ENCODE peak calls at places on chromosome 11, in eight cellular contexts. One of them, this sample, is unnamed.
A peak's percentile ranks its signal among the peaks of the same experiment; 100 is the strongest.

GRCh38 chr11:82895437-82896091 is 4.7 kb downstream of the PRCP start:
- DNase-seq in PC-3: no peak
- DNase-seq in fibroblast of mammary gland: no peak
- DNase-seq in choroid plexus epithelial cell: no peak
- DNase-seq in gastrocnemius medialis: no peak
- DNase-seq in CD4-positive, alpha-beta T cell: no peak
- DNase-seq in spleen: no peak
- DNase-seq in MM.1S: no peak
- DNase-seq in this sample: no peak

GRCh38 chr11:66727883-66728759 is 895 bp downstream of the SPTBN2 start:
- DNase-seq in choroid plexus epithelial cell: no peak
- DNase-seq in fibroblast of mammary gland: no peak
- DNase-seq in gastrocnemius medialis: no peak
- DNase-seq in spleen: no peak
- DNase-seq in MM.1S: no peak
- DNase-seq in CD4-positive, alpha-beta T cell: no peak
- DNase-seq in PC-3: no peak
- DNase-seq in this sample: no peak

GRCh38 chr11:111727431-111727830 is 38.8 kb downstream of the PPP2R1B start:
- DNase-seq in CD4-positive, alpha-beta T cell: no peak
- DNase-seq in fibroblast of mammary gland: no peak
- DNase-seq in PC-3: no peak
- DNase-seq in gastrocnemius medialis: no peak
- DNase-seq in MM.1S: no peak
- DNase-seq in spleen: no peak
- DNase-seq in choroid plexus epithelial cell: no peak
- DNase-seq in this sample: no peak

GRCh38 chr11:13999704-14000103 is 37.2 kb downstream of the SPON1 start:
- DNase-seq in fibroblast of mammary gland: no peak
- DNase-seq in PC-3: peak; percentile 33
- DNase-seq in spleen: no peak
- DNase-seq in gastrocnemius medialis: no peak
- DNase-seq in CD4-positive, alpha-beta T cell: no peak
- DNase-seq in MM.1S: no peak
- DNase-seq in choroid plexus epithelial cell: no peak
- DNase-seq in this sample: no peak

GRCh38 chr11:34050967-34051348 is 573 bp upstream of the CAPRIN1 start:
- DNase-seq in spleen: no peak
- DNase-seq in PC-3: no peak
- DNase-seq in CD4-positive, alpha-beta T cell: no peak
- DNase-seq in MM.1S: no peak
- DNase-seq in choroid plexus epithelial cell: peak; percentile 50
- DNase-seq in fibroblast of mammary gland: peak; percentile 44
- DNase-seq in gastrocnemius medialis: no peak
- DNase-seq in this sample: no peak

GRCh38 chr11:94539420-94539819 is 4.3 kb upstream of the FUT4 start:
- DNase-seq in PC-3: peak; percentile 26
- DNase-seq in fibroblast of mammary gland: no peak
- DNase-seq in choroid plexus epithelial cell: no peak
- DNase-seq in spleen: no peak
- DNase-seq in gastrocnemius medialis: no peak
- DNase-seq in CD4-positive, alpha-beta T cell: no peak
- DNase-seq in MM.1S: no peak
- DNase-seq in this sample: no peak

GRCh38 chr11:122170815-122171475 is 54.9 kb upstream of the BLID start:
- DNase-seq in spleen: no peak
- DNase-seq in MM.1S: no peak
- DNase-seq in gastrocnemius medialis: no peak
- DNase-seq in fibroblast of mammary gland: peak; percentile 97
- DNase-seq in PC-3: peak; percentile 99
- DNase-seq in choroid plexus epithelial cell: peak; percentile 56
- DNase-seq in CD4-positive, alpha-beta T cell: no peak
- DNase-seq in this sample: no peak

GRCh38 chr11:123431619-123432018 is 1.6 kb downstream of the GRAMD1B start:
- DNase-seq in PC-3: peak; percentile 86
- DNase-seq in MM.1S: no peak
- DNase-seq in CD4-positive, alpha-beta T cell: no peak
- DNase-seq in fibroblast of mammary gland: no peak
- DNase-seq in gastrocnemius medialis: no peak
- DNase-seq in spleen: no peak
- DNase-seq in choroid plexus epithelial cell: no peak
- DNase-seq in this sample: no peak

GRCh38 chr11:86570457-86570856 is 102.0 kb downstream of the ME3 start:
- DNase-seq in CD4-positive, alpha-beta T cell: no peak
- DNase-seq in MM.1S: no peak
- DNase-seq in fibroblast of mammary gland: no peak
- DNase-seq in choroid plexus epithelial cell: no peak
- DNase-seq in spleen: no peak
- DNase-seq in PC-3: no peak
- DNase-seq in gastrocnemius medialis: no peak
- DNase-seq in this sample: no peak

GRCh38 chr11:66360406-66361073 is 11.0 kb downstream of the SLC29A2 start:
- DNase-seq in PC-3: no peak
- DNase-seq in fibroblast of mammary gland: no peak
- DNase-seq in choroid plexus epithelial cell: no peak
- DNase-seq in spleen: peak; percentile 37
- DNase-seq in gastrocnemius medialis: no peak
- DNase-seq in MM.1S: no peak
- DNase-seq in CD4-positive, alpha-beta T cell: no peak
- DNase-seq in this sample: peak; percentile 53

GRCh38 chr11:8870461-8871282 is 40.3 kb upstream of the AKIP1 start:
- DNase-seq in PC-3: peak; percentile 54
- DNase-seq in fibroblast of mammary gland: peak; percentile 66
- DNase-seq in MM.1S: peak; percentile 56
- DNase-seq in CD4-positive, alpha-beta T cell: no peak
- DNase-seq in spleen: peak; percentile 78
- DNase-seq in choroid plexus epithelial cell: peak; percentile 83
- DNase-seq in gastrocnemius medialis: no peak
- DNase-seq in this sample: peak; percentile 92
- TF ChIP-seq CTCF in PC-3: peak; percentile 15
- TF ChIP-seq CTCF in fibroblast of mammary gland: no peak
- TF ChIP-seq CTCF in MM.1S: no peak
- TF ChIP-seq CTCF in CD4-positive, alpha-beta T cell: no peak
- TF ChIP-seq CTCF in spleen: no peak
- TF ChIP-seq CTCF in choroid plexus epithelial cell: no peak
- TF ChIP-seq CTCF in gastrocnemius medialis: no peak
- TF ChIP-seq CTCF in this sample: peak; percentile 35

GRCh38 chr11:64186205-64187165 is 514 bp downstream of the STIP1 start:
- DNase-seq in gastrocnemius medialis: no peak
- DNase-seq in choroid plexus epithelial cell: peak; percentile 20
- DNase-seq in spleen: no peak
- DNase-seq in MM.1S: peak; percentile 27
- DNase-seq in PC-3: no peak
- DNase-seq in CD4-positive, alpha-beta T cell: peak; percentile 18
- DNase-seq in fibroblast of mammary gland: no peak
- DNase-seq in this sample: no peak
- TF ChIP-seq CTCF in gastrocnemius medialis: no peak
- TF ChIP-seq CTCF in choroid plexus epithelial cell: no peak
- TF ChIP-seq CTCF in spleen: no peak
- TF ChIP-seq CTCF in MM.1S: no peak
- TF ChIP-seq CTCF in PC-3: peak; percentile 39
- TF ChIP-seq CTCF in CD4-positive, alpha-beta T cell: no peak
- TF ChIP-seq CTCF in fibroblast of mammary gland: no peak
- TF ChIP-seq CTCF in this sample: peak; percentile 39

DNA sequence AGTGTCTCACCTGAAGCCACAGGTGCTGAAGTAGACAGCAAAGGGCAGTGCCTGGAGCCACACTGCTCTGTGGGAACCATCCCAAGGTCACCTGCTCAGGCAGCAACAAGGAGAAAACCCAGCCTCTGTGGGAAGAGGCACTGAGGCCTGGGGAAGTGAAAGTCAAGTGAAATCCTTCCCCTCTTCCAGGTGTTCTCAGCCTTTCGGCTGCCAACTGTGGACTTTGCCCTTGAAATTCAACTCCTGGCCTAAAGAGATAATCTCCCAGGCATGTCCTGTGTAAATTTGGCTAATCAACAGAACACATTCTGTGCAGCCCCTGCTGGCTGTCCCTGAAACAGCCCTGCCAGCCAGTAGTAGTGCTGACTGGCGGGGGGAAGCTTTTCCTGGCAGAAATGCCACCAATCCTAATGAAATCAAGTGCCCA is 112.1 kb downstream of the RPL27A start:
- DNase-seq in fibroblast of mammary gland: no peak
- DNase-seq in gastrocnemius medialis: no peak
- DNase-seq in choroid plexus epithelial cell: no peak
- DNase-seq in spleen: no peak
- DNase-seq in CD4-positive, alpha-beta T cell: no peak
- DNase-seq in MM.1S: no peak
- DNase-seq in PC-3: peak; percentile 39
- DNase-seq in this sample: no peak
- TF ChIP-seq CTCF in fibroblast of mammary gland: peak; percentile 22
- TF ChIP-seq CTCF in gastrocnemius medialis: no peak
- TF ChIP-seq CTCF in choroid plexus epithelial cell: peak; percentile 40
- TF ChIP-seq CTCF in spleen: peak; percentile 30
- TF ChIP-seq CTCF in CD4-positive, alpha-beta T cell: no peak
- TF ChIP-seq CTCF in MM.1S: peak; percentile 57
- TF ChIP-seq CTCF in PC-3: peak; percentile 50
- TF ChIP-seq CTCF in this sample: peak; percentile 34

GRCh38 chr11:8786933-8787332 is 104.3 kb downstream of the RPL27A start:
- DNase-seq in choroid plexus epithelial cell: peak; percentile 70
- DNase-seq in PC-3: no peak
- DNase-seq in CD4-positive, alpha-beta T cell: no peak
- DNase-seq in gastrocnemius medialis: no peak
- DNase-seq in spleen: no peak
- DNase-seq in MM.1S: peak; percentile 36
- DNase-seq in fibroblast of mammary gland: no peak
- DNase-seq in this sample: no peak
- TF ChIP-seq CTCF in choroid plexus epithelial cell: peak; percentile 51
- TF ChIP-seq CTCF in PC-3: no peak
- TF ChIP-seq CTCF in CD4-positive, alpha-beta T cell: no peak
- TF ChIP-seq CTCF in gastrocnemius medialis: no peak
- TF ChIP-seq CTCF in spleen: no peak
- TF ChIP-seq CTCF in MM.1S: peak; percentile 24
- TF ChIP-seq CTCF in fibroblast of mammary gland: peak; percentile 33
- TF ChIP-seq CTCF in this sample: peak; percentile 56

GRCh38 chr11:104609297-104609696 is 289.0 kb downstream of the CASP12 start:
- DNase-seq in choroid plexus epithelial cell: peak; percentile 95
- DNase-seq in PC-3: peak; percentile 75
- DNase-seq in CD4-positive, alpha-beta T cell: peak; percentile 7
- DNase-seq in gastrocnemius medialis: no peak
- DNase-seq in spleen: no peak
- DNase-seq in MM.1S: peak; percentile 69
- DNase-seq in fibroblast of mammary gland: peak; percentile 76
- DNase-seq in this sample: no peak
- TF ChIP-seq CTCF in choroid plexus epithelial cell: peak; percentile 94
- TF ChIP-seq CTCF in PC-3: peak; percentile 93
- TF ChIP-seq CTCF in CD4-positive, alpha-beta T cell: peak; percentile 85
- TF ChIP-seq CTCF in gastrocnemius medialis: no peak
- TF ChIP-seq CTCF in spleen: peak; percentile 68
- TF ChIP-seq CTCF in MM.1S: peak; percentile 83
- TF ChIP-seq CTCF in fibroblast of mammary gland: peak; percentile 88
- TF ChIP-seq CTCF in this sample: peak; percentile 87

GRCh38 chr11:71420455-71421241 is 27.5 kb downstream of the DHCR7 start:
- DNase-seq in spleen: no peak
- DNase-seq in MM.1S: peak; percentile 38
- DNase-seq in CD4-positive, alpha-beta T cell: no peak
- DNase-seq in gastrocnemius medialis: no peak
- DNase-seq in PC-3: peak; percentile 61
- DNase-seq in fibroblast of mammary gland: peak; percentile 66
- DNase-seq in choroid plexus epithelial cell: peak; percentile 72
- DNase-seq in this sample: no peak
- TF ChIP-seq CTCF in spleen: peak; percentile 64
- TF ChIP-seq CTCF in MM.1S: peak; percentile 89
- TF ChIP-seq CTCF in CD4-positive, alpha-beta T cell: no peak
- TF ChIP-seq CTCF in gastrocnemius medialis: no peak
- TF ChIP-seq CTCF in PC-3: peak; percentile 95
- TF ChIP-seq CTCF in fibroblast of mammary gland: peak; percentile 85
- TF ChIP-seq CTCF in choroid plexus epithelial cell: peak; percentile 86
- TF ChIP-seq CTCF in this sample: peak; percentile 79